ENCODE peak calls at places on chromosomes 6 and 20, in four cellular contexts. One of them, this sample, is unnamed.
A peak's percentile ranks its signal among the peaks of the same experiment; 100 is the strongest.

GRCh38 chr6:50077385-50077784 is 27.7 kb upstream of the DEFB112 start:
- DNase-seq in H1: no peak
- DNase-seq in K562: no peak
- DNase-seq in SK-N-SH: no peak
- DNase-seq in this sample: no peak

GRCh38 chr6:144064402-144064830 is 31.0 kb downstream of the SF3B5 start:
- DNase-seq in H1: no peak
- DNase-seq in K562: peak; percentile 52
- DNase-seq in SK-N-SH: no peak
- DNase-seq in this sample: peak; percentile 49

GRCh38 chr20:62891111-62891510 is 29.5 kb upstream of the TCFL5 start:
- DNase-seq in H1: no peak
- DNase-seq in K562: no peak
- DNase-seq in SK-N-SH: no peak
- DNase-seq in this sample: no peak

GRCh38 chr20:18090477-18090876 is 32.8 kb upstream of the OVOL2 start:
- DNase-seq in H1: no peak
- DNase-seq in K562: no peak
- DNase-seq in SK-N-SH: no peak
- DNase-seq in this sample: no peak

GRCh38 chr6:160005861-160006540 is 37.1 kb downstream of the IGF2R start:
- DNase-seq in H1: no peak
- DNase-seq in K562: no peak
- DNase-seq in SK-N-SH: peak; percentile 81
- DNase-seq in this sample: peak; percentile 40

GRCh38 chr6:11343963-11344714 is 111.7 kb upstream of the NEDD9 start:
- DNase-seq in H1: no peak
- DNase-seq in K562: no peak
- DNase-seq in SK-N-SH: no peak
- DNase-seq in this sample: no peak

GRCh38 chr6:13406781-13407180 is 78.4 kb upstream of the TBC1D7 start:
- DNase-seq in H1: no peak
- DNase-seq in K562: peak; percentile 44
- DNase-seq in SK-N-SH: no peak
- DNase-seq in this sample: no peak

GRCh38 chr20:20677186-20677585 is 35.3 kb downstream of the RALGAPA2 start:
- DNase-seq in H1: no peak
- DNase-seq in K562: no peak
- DNase-seq in SK-N-SH: no peak
- DNase-seq in this sample: no peak

GRCh38 chr6:155520078-155520477 is 64.4 kb upstream of the NOX3 start:
- DNase-seq in H1: no peak
- DNase-seq in K562: no peak
- DNase-seq in SK-N-SH: no peak
- DNase-seq in this sample: no peak

GRCh38 chr6:37934276-37934675 is 114.7 kb downstream of the ZFAND3 start:
- DNase-seq in H1: no peak
- DNase-seq in K562: no peak
- DNase-seq in SK-N-SH: no peak
- DNase-seq in this sample: no peak

GRCh38 chr20:35796556-35796955 is 24.7 kb downstream of the PHF20 start:
- DNase-seq in H1: no peak
- DNase-seq in K562: no peak
- DNase-seq in SK-N-SH: no peak
- DNase-seq in this sample: no peak

GRCh38 chr6:144922120-144922722 is 637.1 kb downstream of the UTRN start:
- DNase-seq in H1: no peak
- DNase-seq in K562: no peak
- DNase-seq in SK-N-SH: peak; percentile 38
- DNase-seq in this sample: no peak

GRCh38 chr6:80094017-80094416 is 12.5 kb upstream of the BCKDHB start:
- DNase-seq in H1: no peak
- DNase-seq in K562: peak; percentile 38
- DNase-seq in SK-N-SH: peak; percentile 52
- DNase-seq in this sample: no peak

GRCh38 chr20:47118641-47119040 is 224.0 kb downstream of the EYA2 start:
- DNase-seq in H1: no peak
- DNase-seq in K562: no peak
- DNase-seq in SK-N-SH: no peak
- DNase-seq in this sample: no peak

GRCh38 chr20:19354950-19355349 is 142.5 kb downstream of the SLC24A3 start:
- DNase-seq in H1: no peak
- DNase-seq in K562: no peak
- DNase-seq in SK-N-SH: no peak
- DNase-seq in this sample: no peak

GRCh38 chr20:31819083-31819784 is at the start of gene MYLK2:
- DNase-seq in H1: no peak
- DNase-seq in K562: no peak
- DNase-seq in SK-N-SH: no peak
- DNase-seq in this sample: no peak
- TF ChIP-seq TEAD4 in H1: no peak
- TF ChIP-seq TEAD4 in K562: no peak
- TF ChIP-seq TEAD4 in SK-N-SH: no peak
- TF ChIP-seq TEAD4 in this sample: no peak

GRCh38 chr6:24902782-24903181 is 33.0 kb downstream of the RIPOR2 start:
- DNase-seq in H1: no peak
- DNase-seq in K562: no peak
- DNase-seq in SK-N-SH: no peak
- DNase-seq in this sample: no peak
- TF ChIP-seq TEAD4 in H1: no peak
- TF ChIP-seq TEAD4 in K562: no peak
- TF ChIP-seq TEAD4 in SK-N-SH: no peak
- TF ChIP-seq TEAD4 in this sample: no peak

DNA sequence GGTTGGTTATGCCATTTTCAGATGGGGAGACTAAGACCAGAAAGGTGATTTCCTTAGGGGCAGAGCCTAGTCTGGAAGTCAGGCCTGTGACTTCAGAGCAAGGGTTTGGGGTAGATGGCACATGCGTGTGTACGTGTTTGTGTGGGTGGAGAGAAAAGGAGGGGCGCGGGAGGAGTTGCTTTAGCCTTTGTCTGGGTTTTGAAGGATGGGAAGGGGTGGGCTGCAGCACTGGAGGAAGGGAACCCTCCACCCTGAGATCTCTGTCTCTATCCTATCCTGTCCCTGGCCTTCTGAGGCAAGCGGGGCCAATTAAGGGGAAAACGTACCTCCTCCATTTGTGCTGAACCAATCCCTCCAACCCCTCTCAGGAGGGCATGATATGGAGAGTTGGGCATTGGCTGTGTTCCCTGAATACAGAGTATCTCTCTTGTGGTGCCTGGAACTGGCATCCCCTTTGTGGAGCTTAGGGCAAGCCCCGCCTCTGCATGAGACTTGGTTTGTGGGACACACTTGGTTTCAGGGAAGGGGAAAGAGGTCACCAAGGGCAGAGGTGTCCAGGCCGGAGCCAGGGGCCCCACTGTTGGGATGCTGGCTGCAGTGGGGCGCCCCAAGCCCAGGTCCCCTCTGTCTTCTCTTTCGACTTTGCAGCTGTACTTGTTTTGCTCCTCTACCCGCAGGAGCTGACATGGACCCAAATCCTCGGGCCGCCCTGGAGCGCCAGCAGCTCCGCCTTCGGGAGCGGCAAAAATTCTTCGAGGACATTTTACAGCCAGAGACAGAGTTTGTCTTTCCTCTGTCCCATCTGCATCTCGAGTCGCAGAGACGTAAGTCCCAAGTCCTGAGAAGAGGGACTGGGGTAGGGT is at the start of gene DBNDD2:
- DNase-seq in H1: no peak
- DNase-seq in K562: no peak
- DNase-seq in SK-N-SH: peak; percentile 24
- DNase-seq in this sample: no peak
- TF ChIP-seq TEAD4 in H1: no peak
- TF ChIP-seq TEAD4 in K562: no peak
- TF ChIP-seq TEAD4 in SK-N-SH: no peak
- TF ChIP-seq TEAD4 in this sample: no peak

DNA sequence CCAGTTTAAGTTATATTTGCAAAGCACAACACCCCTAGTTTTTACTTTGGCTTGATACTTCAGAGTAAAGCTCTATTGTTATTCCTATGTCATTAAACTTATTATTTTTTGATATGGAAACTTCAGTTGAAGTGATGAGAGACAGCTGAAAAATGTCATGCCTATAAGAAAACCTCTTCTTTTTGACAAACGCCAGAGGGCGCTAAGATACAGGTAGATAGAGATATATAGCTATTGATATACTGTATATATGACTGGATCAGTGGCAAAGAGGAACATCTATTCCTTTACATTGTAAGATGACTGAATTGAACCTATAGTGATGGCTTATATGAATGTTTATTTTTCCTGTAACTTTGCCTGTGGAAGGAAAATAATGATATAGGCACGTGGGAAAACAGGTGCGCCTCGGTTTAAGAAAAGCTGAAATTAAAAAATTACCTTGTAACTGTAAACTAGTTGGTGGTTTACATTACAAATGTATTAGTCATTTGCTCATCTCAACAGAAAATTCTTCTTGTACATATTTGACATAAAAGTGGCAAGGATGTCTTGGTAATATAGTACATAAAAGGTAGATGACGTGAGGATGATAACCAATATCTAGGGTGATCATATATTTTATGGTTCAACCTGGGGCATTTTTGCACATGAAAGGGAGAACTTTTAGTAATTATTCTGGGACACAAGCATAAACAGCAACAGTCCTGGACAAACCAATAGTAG is 74.1 kb downstream of the LAMA4 start:
- DNase-seq in H1: no peak
- DNase-seq in K562: peak; percentile 44
- DNase-seq in SK-N-SH: peak; percentile 56
- DNase-seq in this sample: no peak
- TF ChIP-seq TEAD4 in H1: no peak
- TF ChIP-seq TEAD4 in K562: no peak
- TF ChIP-seq TEAD4 in SK-N-SH: no peak
- TF ChIP-seq TEAD4 in this sample: no peak

DNA sequence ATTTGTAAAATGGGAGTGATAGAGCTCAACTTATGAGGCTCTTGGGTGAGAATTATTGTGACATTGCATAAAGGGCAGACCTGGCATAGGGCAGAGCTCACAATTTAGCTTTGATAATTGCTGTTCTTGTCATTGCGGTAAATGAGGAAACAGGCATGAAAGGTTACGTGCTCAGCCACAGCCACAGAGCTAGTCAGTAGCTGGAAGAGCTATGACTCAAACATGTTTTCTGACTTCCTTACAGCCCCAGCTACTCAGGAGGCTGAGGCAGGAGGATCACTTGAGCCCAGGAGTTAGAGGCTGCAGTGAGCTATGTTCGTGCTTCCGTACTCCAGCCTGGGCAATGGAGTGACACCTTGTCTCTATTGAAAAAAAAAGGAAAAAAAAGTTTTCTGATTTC is 3.5 kb upstream of the GHRH start:
- DNase-seq in H1: no peak
- DNase-seq in K562: no peak
- DNase-seq in SK-N-SH: no peak
- DNase-seq in this sample: no peak
- TF ChIP-seq TEAD4 in H1: no peak
- TF ChIP-seq TEAD4 in K562: no peak
- TF ChIP-seq TEAD4 in SK-N-SH: no peak
- TF ChIP-seq TEAD4 in this sample: no peak

GRCh38 chr20:31580706-31581105 is 24.4 kb upstream of the ID1 start:
- DNase-seq in H1: no peak
- DNase-seq in K562: no peak
- DNase-seq in SK-N-SH: no peak
- DNase-seq in this sample: no peak

GRCh38 chr20:31576751-31577150 is 28.3 kb upstream of the ID1 start:
- DNase-seq in H1: no peak
- DNase-seq in K562: no peak
- DNase-seq in SK-N-SH: no peak
- DNase-seq in this sample: no peak

GRCh38 chr20:31579245-31579644 is 25.8 kb upstream of the ID1 start:
- DNase-seq in H1: no peak
- DNase-seq in K562: no peak
- DNase-seq in SK-N-SH: no peak
- DNase-seq in this sample: no peak

GRCh38 chr20:31577194-31577593 is 27.9 kb upstream of the ID1 start:
- DNase-seq in H1: no peak
- DNase-seq in K562: no peak
- DNase-seq in SK-N-SH: no peak
- DNase-seq in this sample: no peak

DNA sequence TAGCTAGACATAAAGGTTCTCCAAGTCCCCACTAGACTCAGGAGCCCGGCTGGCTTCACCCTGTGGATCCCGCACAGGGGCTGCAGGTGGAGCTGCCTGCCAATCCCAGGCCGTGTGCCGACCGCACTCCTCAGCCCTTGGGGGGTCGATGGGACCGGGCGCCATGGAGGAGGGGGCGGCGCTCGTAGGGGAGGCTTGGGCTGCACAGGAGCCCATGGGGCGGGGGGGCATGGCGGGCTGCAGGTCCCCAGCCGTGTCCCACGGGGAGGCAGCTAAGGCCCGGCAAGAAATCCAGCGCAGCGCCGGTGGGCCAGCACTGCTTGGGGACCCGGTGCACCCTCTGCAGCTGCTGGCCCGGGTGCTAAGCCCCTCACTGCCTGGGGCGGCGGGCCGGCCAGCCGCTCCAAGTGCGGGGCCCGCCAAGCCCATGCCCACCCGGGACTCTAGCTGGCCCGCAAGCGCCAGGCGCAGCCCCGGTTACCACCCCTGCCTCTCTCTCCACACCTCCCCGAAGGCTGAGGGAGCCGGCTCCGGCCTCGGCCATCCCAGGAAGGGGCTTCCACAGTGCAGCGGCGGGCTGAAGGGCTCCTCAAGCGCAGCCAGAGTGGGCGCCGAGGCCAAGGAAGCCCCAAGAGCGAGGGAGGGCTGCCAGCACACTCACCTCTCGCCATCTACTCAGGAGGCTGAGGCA is 26.5 kb upstream of the ID1 start:
- DNase-seq in H1: no peak
- DNase-seq in K562: no peak
- DNase-seq in SK-N-SH: no peak
- DNase-seq in this sample: peak; percentile 53
- TF ChIP-seq TEAD4 in H1: no peak
- TF ChIP-seq TEAD4 in K562: no peak
- TF ChIP-seq TEAD4 in SK-N-SH: no peak
- TF ChIP-seq TEAD4 in this sample: no peak

GRCh38 chr6:168206186-168206585 is 113.4 kb downstream of the DACT2 start:
- DNase-seq in H1: no peak
- DNase-seq in K562: no peak
- DNase-seq in SK-N-SH: no peak
- DNase-seq in this sample: no peak
- TF ChIP-seq TEAD4 in H1: no peak
- TF ChIP-seq TEAD4 in K562: no peak
- TF ChIP-seq TEAD4 in SK-N-SH: no peak
- TF ChIP-seq TEAD4 in this sample: no peak

GRCh38 chr6:22447191-22447590 is 122.2 kb upstream of the HDGFL1 start:
- DNase-seq in H1: no peak
- DNase-seq in K562: no peak
- DNase-seq in SK-N-SH: no peak
- DNase-seq in this sample: no peak
- TF ChIP-seq TEAD4 in H1: no peak
- TF ChIP-seq TEAD4 in K562: no peak
- TF ChIP-seq TEAD4 in SK-N-SH: no peak
- TF ChIP-seq TEAD4 in this sample: no peak

This sample was measured in WTC11.